ENCODE peak calls at places on chromosomes 3 and 15, in eight cellular contexts. A, S, E, U, O, G, L and R are unnamed samples.

GRCh38 chr15:57213783-57214366 is 162.4 kb upstream of the CGNL1 start:
- DNase-seq in A (no peak), S (no peak), E (no peak), U (no peak), O (peak; percentile 75), G (peak; percentile 33), L (peak; percentile 4), R (peak; percentile 4)

GRCh38 chr3:9067352-9067975 is 104.2 kb upstream of the RAD18 start:
- DNase-seq in A (peak; percentile 59), S (peak; percentile 54), E (peak; percentile 36), U (peak; percentile 33), O (peak; percentile 74), G (peak; percentile 46), L (peak; percentile 68), R (peak; percentile 62)

GRCh38 chr15:48541659-48542334 is 103.7 kb downstream of the FBN1 start:
- DNase-seq in A (no peak), S (no peak), E (no peak), U (no peak), O (peak; percentile 94), G (peak; percentile 59), L (peak; percentile 57), R (peak; percentile 39)

GRCh38 chr15:40088929-40089755 is 19.5 kb downstream of the BMF start:
- DNase-seq in A (no peak), S (no peak), E (no peak), U (no peak), O (no peak), G (no peak), L (no peak), R (no peak)

GRCh38 chr3:49469876-49470713 is at the start of gene DAG1:
- DNase-seq in A (peak; percentile 99), S (peak; percentile 97), E (peak; percentile 96), U (peak; percentile 98), O (peak; percentile 92), G (peak; percentile 98), L (peak; percentile 99), R (peak; percentile 99)

GRCh38 chr3:89572261-89572660 is 464.8 kb downstream of the EPHA3 start:
- DNase-seq in A (no peak), S (no peak), E (no peak), U (no peak), O (no peak), G (no peak), L (no peak), R (no peak)

GRCh38 chr3:102979682-102980378 is 545.0 kb downstream of the ZPLD1 start:
- DNase-seq in A (peak; percentile 29), S (no peak), E (no peak), U (peak; percentile 78), O (peak; percentile 94), G (no peak), L (no peak), R (no peak)

GRCh38 chr3:66115858-66116654 is 77.3 kb upstream of the MAGI1 start:
- DNase-seq in A (peak; percentile 34), S (no peak), E (no peak), U (peak; percentile 34), O (peak; percentile 91), G (no peak), L (no peak), R (no peak)

GRCh38 chr3:183291511-183292031 is 38.5 kb downstream of the B3GNT5 start:
- DNase-seq in A (no peak), S (no peak), E (no peak), U (no peak), O (peak; percentile 53), G (no peak), L (no peak), R (no peak)

GRCh38 chr15:71572452-71573053 is 237.8 kb upstream of the NR2E3 start:
- DNase-seq in A (peak; percentile 76), S (peak; percentile 11), E (no peak), U (no peak), O (peak; percentile 38), G (no peak), L (no peak), R (no peak)

GRCh38 chr3:195896361-195897080 is 11.8 kb downstream of the TNK2 start:
- DNase-seq in A (no peak), S (no peak), E (no peak), U (no peak), O (peak; percentile 70), G (no peak), L (no peak), R (no peak)

GRCh38 chr3:85800676-85801075 is 841.9 kb downstream of the CADM2 start:
- DNase-seq in A (no peak), S (no peak), E (no peak), U (no peak), O (no peak), G (no peak), L (no peak), R (no peak)

GRCh38 chr3:85796140-85796539 is 837.4 kb downstream of the CADM2 start:
- DNase-seq in A (no peak), S (no peak), E (no peak), U (no peak), O (no peak), G (no peak), L (no peak), R (no peak)

DNA sequence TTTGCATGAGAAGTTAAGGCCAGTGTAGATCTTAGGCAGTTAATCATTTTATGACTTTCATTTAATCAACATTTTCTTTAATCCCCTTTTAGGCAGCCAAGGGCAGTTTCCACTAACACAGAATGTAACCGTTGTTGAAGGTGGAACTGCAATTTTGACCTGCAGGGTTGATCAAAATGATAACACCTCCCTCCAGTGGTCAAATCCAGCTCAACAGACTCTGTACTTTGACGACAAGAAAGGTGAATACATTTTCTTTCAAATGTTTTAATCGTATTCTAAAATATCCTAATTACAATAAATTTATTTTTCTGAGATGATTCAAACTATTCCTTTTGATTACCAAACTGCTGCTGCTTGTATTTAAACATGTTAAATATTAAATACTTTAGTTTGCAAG is 843.2 kb downstream of the CADM2 start:
- DNase-seq in A (no peak), S (peak; percentile 30), E (no peak), U (no peak), O (no peak), G (no peak), L (no peak), R (no peak)
- TF ChIP-seq CTCF in A (peak; percentile 18), S (peak; percentile 56), E (peak; percentile 13), U (peak; percentile 32), O (no peak), G (peak; percentile 19), L (no peak), R (no peak)

GRCh38 chr15:83380026-83380425 is 67.1 kb upstream of the SH3GL3 start:
- DNase-seq in A (no peak), S (no peak), E (no peak), U (no peak), O (peak; percentile 30), G (no peak), L (peak; percentile 34), R (no peak)

GRCh38 chr15:83378921-83379561 is 68.1 kb upstream of the SH3GL3 start:
- DNase-seq in A (no peak), S (no peak), E (no peak), U (no peak), O (no peak), G (no peak), L (no peak), R (no peak)

GRCh38 chr15:83379574-83379973 is 67.6 kb upstream of the SH3GL3 start:
- DNase-seq in A (no peak), S (no peak), E (no peak), U (no peak), O (peak; percentile 42), G (no peak), L (no peak), R (no peak)

GRCh38 chr15:83380682-83381081 is 66.5 kb upstream of the SH3GL3 start:
- DNase-seq in A (no peak), S (peak; percentile 40), E (peak; percentile 19), U (no peak), O (peak; percentile 41), G (peak; percentile 72), L (peak; percentile 85), R (peak; percentile 79)
- TF ChIP-seq CTCF in A (no peak), S (no peak), E (peak; percentile 42), U (no peak), O (no peak), G (peak; percentile 82), L (peak; percentile 78), R (peak; percentile 57)

GRCh38 chr3:62827550-62827949 is 47.7 kb downstream of the CADPS start:
- DNase-seq in A (no peak), S (no peak), E (no peak), U (no peak), O (no peak), G (no peak), L (no peak), R (no peak)

GRCh38 chr3:62832569-62832968 is 42.6 kb downstream of the CADPS start:
- DNase-seq in A (no peak), S (no peak), E (no peak), U (no peak), O (no peak), G (no peak), L (no peak), R (no peak)

GRCh38 chr3:62835594-62836236 is 39.5 kb downstream of the CADPS start:
- DNase-seq in A (no peak), S (no peak), E (no peak), U (no peak), O (peak; percentile 17), G (peak; percentile 73), L (no peak), R (peak; percentile 2)

GRCh38 chr3:62837145-62837787 is 38.0 kb downstream of the CADPS start:
- DNase-seq in A (no peak), S (no peak), E (no peak), U (no peak), O (no peak), G (no peak), L (no peak), R (no peak)

DNA sequence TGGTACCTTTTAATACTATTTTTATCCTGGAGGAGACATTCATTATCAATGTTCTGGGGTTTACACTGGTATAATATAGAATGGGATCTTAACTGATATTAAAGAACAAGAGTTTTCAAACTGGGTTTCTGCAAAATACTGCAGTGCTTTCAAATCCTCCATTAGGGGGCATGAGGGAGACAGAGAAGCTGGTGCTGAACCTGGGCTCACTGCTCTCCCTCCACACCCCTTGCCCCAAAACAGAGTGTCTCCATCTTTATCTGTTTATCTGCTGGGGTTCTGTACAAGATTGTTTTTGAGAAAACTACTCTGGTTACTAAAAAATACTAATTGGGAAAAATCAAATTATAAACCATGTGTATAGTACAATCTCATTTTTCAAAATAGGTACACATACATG is 41.7 kb downstream of the CADPS start:
- DNase-seq in A (no peak), S (no peak), E (no peak), U (no peak), O (peak; percentile 30), G (peak; percentile 35), L (no peak), R (no peak)
- TF ChIP-seq CTCF in A (no peak), S (no peak), E (peak; percentile 37), U (no peak), O (peak; percentile 60), G (peak; percentile 58), L (peak; percentile 8), R (no peak)

DNA sequence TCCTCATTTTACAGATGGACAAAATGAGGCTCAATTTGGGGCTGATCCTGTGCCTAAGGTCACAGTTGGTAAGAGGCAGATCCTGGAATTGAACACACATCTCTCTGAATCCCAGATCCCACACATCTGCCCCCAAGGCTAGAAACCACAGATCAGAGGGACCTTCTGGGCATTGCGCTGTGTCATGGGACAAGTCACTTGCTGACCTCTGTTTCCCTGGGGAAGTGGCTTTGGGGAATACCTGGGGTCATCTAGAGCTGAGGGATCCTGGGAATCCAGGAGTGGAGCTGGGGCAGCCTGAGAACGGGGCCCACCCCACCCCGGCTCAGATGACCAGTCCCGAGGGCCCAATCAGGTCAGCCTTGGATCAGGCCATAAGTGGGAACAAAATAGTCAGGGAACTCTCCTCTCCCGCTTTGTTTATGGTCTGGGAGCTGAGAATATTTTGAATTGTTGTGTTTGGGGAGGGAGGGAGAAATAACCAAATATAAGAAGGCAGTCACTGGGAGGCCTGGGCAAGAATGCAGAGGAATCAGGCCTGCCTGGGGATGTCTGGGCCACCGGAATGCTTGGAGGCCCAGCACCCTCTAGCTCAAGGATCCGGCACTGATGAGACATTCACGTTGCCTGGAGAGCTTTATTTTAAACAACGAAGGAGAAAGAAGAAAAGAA is 8.8 kb upstream of the SLC6A6 start:
- DNase-seq in A (no peak), S (no peak), E (no peak), U (no peak), O (no peak), G (no peak), L (no peak), R (no peak)
- TF ChIP-seq CTCF in A (no peak), S (no peak), E (no peak), U (no peak), O (no peak), G (no peak), L (no peak), R (no peak)